ENCODE peak calls at places on chromosomes 12 and 14, in five cellular contexts. V is IMR-90, W is dorsolateral prefrontal cortex, K is body of pancreas, J is choroid plexus epithelial cell. C is an unnamed sample.

GRCh38 chr14:26008290-26008689 is 589.5 kb downstream of the NOVA1 start:
- DNase-seq in V (no peak), W (no peak), K (no peak), J (peak), C (peak)

GRCh38 chr14:61838661-61839060 is 76.4 kb downstream of the SNAPC1 start:
- DNase-seq in V (peak), W (no peak), K (no peak), J (peak), C (no peak)

GRCh38 chr12:49057888-49058287 is 2.7 kb downstream of the KMT2D start:
- DNase-seq in V (no peak), W (no peak), K (no peak), J (no peak), C (no peak)

GRCh38 chr12:122137229-122137628 is 36.8 kb downstream of the IL31 start:
- DNase-seq in V (no peak), W (no peak), K (no peak), J (no peak), C (no peak)

GRCh38 chr14:61469771-61470170 is 148.4 kb downstream of the PRKCH start:
- DNase-seq in V (no peak), W (no peak), K (no peak), J (no peak), C (no peak)

GRCh38 chr12:106527356-106527755 is 55.4 kb upstream of the RFX4 start:
- DNase-seq in V (peak), W (no peak), K (no peak), J (peak), C (peak)

GRCh38 chr14:36604757-36605505 is 22.5 kb upstream of the NKX2-8 start:
- DNase-seq in V (peak), W (no peak), K (peak), J (peak), C (peak)

GRCh38 chr12:112924986-112925385 is 13.3 kb upstream of the OAS3 start:
- DNase-seq in V (no peak), W (no peak), K (no peak), J (no peak), C (no peak)

GRCh38 chr14:91048256-91048655 is 12.2 kb downstream of the RPS6KA5 start:
- DNase-seq in V (no peak), W (no peak), K (no peak), J (no peak), C (no peak)

GRCh38 chr14:58884442-58884841 is 246.7 kb downstream of the DACT1 start:
- DNase-seq in V (no peak), W (no peak), K (no peak), J (no peak), C (no peak)
- TF ChIP-seq CTCF in V (peak), W (no peak), K (no peak), J (no peak), C (peak)

GRCh38 chr14:74085828-74086227 is 1.1 kb downstream of the LIN52 start:
- DNase-seq in V (no peak), W (no peak), K (no peak), J (no peak), C (no peak)

GRCh38 chr14:74084277-74085046 is at the start of the genes ALDH6A1 and LIN52:
- DNase-seq in V (peak), W (peak), K (peak), J (peak), C (peak)

GRCh38 chr14:74083161-74083560 is 1.1 kb downstream of the ALDH6A1 start:
- DNase-seq in V (peak), W (no peak), K (no peak), J (no peak), C (peak)

GRCh38 chr14:74083784-74084276 is 423 bp downstream of the ALDH6A1 start:
- DNase-seq in V (no peak), W (no peak), K (no peak), J (no peak), C (no peak)

GRCh38 chr14:74085047-74085637 is 386 bp downstream of the LIN52 start:
- DNase-seq in V (peak), W (no peak), K (no peak), J (peak), C (peak)
- H3K4me3 ChIP-seq in V (peak), W (peak), K (peak), J (peak), C (peak)

GRCh38 chr14:104590240-104590965 is 10.8 kb downstream of the C14orf180 start:
- DNase-seq in V (no peak), W (no peak), K (no peak), J (peak), C (peak)

GRCh38 chr14:104591506-104592291 is 12.1 kb downstream of the C14orf180 start:
- DNase-seq in V (no peak), W (no peak), K (no peak), J (no peak), C (no peak)

GRCh38 chr14:104592292-104592672 is 12.3 kb downstream of the TMEM179 start:
- DNase-seq in V (no peak), W (no peak), K (no peak), J (no peak), C (no peak)

GRCh38 chr14:104589338-104590195 is 10.0 kb downstream of the C14orf180 start:
- DNase-seq in V (no peak), W (no peak), K (no peak), J (no peak), C (no peak)

GRCh38 chr14:104591031-104591430 is 11.5 kb downstream of the C14orf180 start:
- DNase-seq in V (no peak), W (no peak), K (no peak), J (no peak), C (no peak)
- TF ChIP-seq CTCF in V (no peak), W (no peak), K (no peak), J (no peak), C (no peak)

GRCh38 chr12:111100554-111100953 is 180.2 kb upstream of the MYL2 start:
- DNase-seq in V (no peak), W (no peak), K (no peak), J (no peak), C (no peak)
- H3K4me3 ChIP-seq in V (no peak), W (peak), K (no peak), J (no peak), C (no peak)

C was measured in fibroblast of villous mesenchyme.